ENCODE peak calls at places on chromosomes 3 and 15, in eight cellular contexts. S is amygdala; A is HFF-Myc; P is cardiac muscle cell; T is naive thymus-derived CD8-positive, alpha-beta T cell; N is iPS DF 6.9; E is HTR-8/SVneo; O is naive thymus-derived CD4-positive, alpha-beta T cell. B is an unnamed sample.

GRCh38 chr3:111919370-111920065 is 59.3 kb upstream of the ABHD10 start:
- DNase-seq in N (no peak), T (no peak), S (no peak), O (no peak), A (no peak), P (no peak), E (no peak), B (no peak)

GRCh38 chr3:178960191-178960590 is 111.4 kb downstream of the ZMAT3 start:
- DNase-seq in N (no peak), O (no peak), E (no peak), P (no peak), S (no peak), T (no peak), A (peak; percentile 36), B (no peak)

GRCh38 chr3:126208618-126209256 is 28.4 kb upstream of the ALDH1L1 start:
- DNase-seq in N (no peak), O (no peak), A (peak; percentile 91), S (peak; percentile 28), P (peak; percentile 93), E (peak; percentile 94), T (no peak), B (peak; percentile 51)

GRCh38 chr3:105806361-105806760 is 62.5 kb downstream of the CBLB start:
- DNase-seq in E (peak; percentile 42), O (no peak), T (peak; percentile 27), P (peak; percentile 55), A (no peak), N (no peak), S (no peak), B (no peak)

GRCh38 chr15:41891946-41892345 is 1.9 kb downstream of the SPTBN5 start:
- DNase-seq in T (no peak), E (no peak), P (no peak), O (no peak), A (no peak), N (no peak), S (no peak), B (no peak)

GRCh38 chr3:135215516-135215915 is 420.5 kb downstream of the EPHB1 start:
- DNase-seq in E (no peak), P (no peak), S (no peak), N (no peak), A (no peak), O (no peak), T (no peak), B (no peak)

GRCh38 chr15:62600376-62600775 is 435.3 kb upstream of the C2CD4B start:
- DNase-seq in N (no peak), P (peak; percentile 20), O (no peak), T (no peak), A (no peak), E (no peak), S (no peak), B (no peak)

GRCh38 chr3:143040264-143040879 is 39.0 kb downstream of the U2SURP start:
- DNase-seq in O (no peak), T (no peak), E (no peak), P (peak; percentile 54), A (no peak), N (no peak), S (no peak), B (no peak)

GRCh38 chr3:12177131-12177530 is 18.4 kb upstream of the TIMP4 start:
- DNase-seq in E (no peak), P (peak; percentile 54), S (no peak), N (no peak), A (no peak), O (no peak), T (no peak), B (no peak)

GRCh38 chr15:68112711-68113110 is 58.6 kb downstream of the PIAS1 start:
- DNase-seq in T (no peak), A (no peak), O (no peak), S (no peak), N (no peak), P (no peak), E (no peak), B (no peak)

GRCh38 chr3:169404491-169404890 is 259.0 kb downstream of the MECOM start:
- DNase-seq in E (no peak), A (no peak), O (no peak), T (no peak), P (peak; percentile 30), N (no peak), S (no peak), B (no peak)

GRCh38 chr3:137047240-137047639 is 89.5 kb downstream of the IL20RB start:
- DNase-seq in N (no peak), O (no peak), E (no peak), S (no peak), A (no peak), P (no peak), T (no peak), B (no peak)

GRCh38 chr3:172142074-172143059 is 103.0 kb downstream of the FNDC3B start:
- DNase-seq in O (no peak), P (peak; percentile 74), S (no peak), A (peak; percentile 76), N (no peak), E (no peak), T (no peak), B (peak; percentile 71)

GRCh38 chr3:112973325-112974177 is 1.4 kb downstream of the CD200R1 start:
- DNase-seq in S (no peak), E (no peak), P (no peak), A (no peak), T (peak; percentile 37), O (peak; percentile 44), N (no peak), B (no peak)

GRCh38 chr3:64595253-64595694 is 92.5 kb downstream of the ADAMTS9 start:
- DNase-seq in P (peak; percentile 96), O (no peak), S (no peak), A (no peak), E (no peak), N (no peak), T (no peak), B (no peak)

GRCh38 chr15:70053006-70053702 is 44.6 kb downstream of the TLE3 start:
- DNase-seq in P (no peak), O (no peak), E (no peak), N (no peak), T (no peak), S (peak; percentile 35), A (no peak), B (no peak)

GRCh38 chr3:184531580-184532290 is 29.9 kb upstream of the EPHB3 start:
- DNase-seq in A (no peak), E (no peak), T (no peak), S (no peak), O (no peak), P (peak; percentile 22), N (no peak), B (no peak)

GRCh38 chr3:5095879-5096278 is 26.2 kb upstream of the ARL8B start:
- DNase-seq in P (peak; percentile 69), O (no peak), N (peak; percentile 25), S (no peak), A (no peak), T (peak; percentile 7), E (no peak), B (no peak)

GRCh38 chr3:170410428-170411029 is 8.1 kb upstream of the CLDN11 start:
- DNase-seq in T (no peak), N (no peak), A (no peak), O (no peak), S (no peak), P (peak; percentile 47), E (peak; percentile 31), B (no peak)

GRCh38 chr15:90883526-90883931 is 775 bp upstream of the FES start:
- DNase-seq in N (no peak), T (no peak), S (no peak), A (no peak), P (no peak), E (no peak), O (no peak), B (no peak)

GRCh38 chr3:72533584-72534473 is 314.4 kb downstream of the SHQ1 start:
- DNase-seq in O (no peak), P (no peak), N (no peak), A (no peak), T (no peak), E (no peak), S (no peak), B (no peak)

GRCh38 chr15:55799287-55800212 is 56.6 kb upstream of the PRTG start:
- DNase-seq in E (peak; percentile 75), S (no peak), A (no peak), P (peak; percentile 76), N (peak; percentile 74), T (no peak), O (no peak), B (no peak)

GRCh38 chr3:38549082-38549481 is 52.9 kb downstream of the EXOG start:
- DNase-seq in P (no peak), N (no peak), A (no peak), E (no peak), S (no peak), T (no peak), O (no peak), B (no peak)

GRCh38 chr15:49610166-49610918 is 10.3 kb downstream of the FAM227B start:
- DNase-seq in N (no peak), P (peak; percentile 24), E (no peak), O (no peak), S (no peak), A (no peak), T (no peak), B (no peak)

GRCh38 chr3:23928525-23928924 is 11.6 kb downstream of the RPL15 start:
- DNase-seq in S (no peak), A (no peak), T (no peak), O (no peak), E (no peak), N (no peak), P (no peak), B (no peak)

GRCh38 chr15:53378096-53378620 is 381.3 kb downstream of the WDR72 start:
- DNase-seq in S (no peak), E (no peak), N (no peak), O (no peak), P (no peak), T (no peak), A (no peak), B (no peak)

GRCh38 chr3:169886671-169887070 is 16.9 kb upstream of the LRRC31 start:
- DNase-seq in S (peak; percentile 73), O (no peak), N (no peak), A (no peak), E (no peak), P (peak; percentile 87), T (no peak), B (no peak)

GRCh38 chr3:129606522-129607390 is at the start of gene PLXND1:
- DNase-seq in T (no peak), E (peak; percentile 75), N (no peak), O (no peak), P (peak; percentile 86), A (no peak), S (peak; percentile 46), B (no peak)

GRCh38 chr15:32990071-32990470 is 204.4 kb downstream of the FMN1 start:
- DNase-seq in T (no peak), P (peak; percentile 43), A (no peak), N (no peak), O (no peak), S (no peak), E (no peak), B (no peak)

GRCh38 chr3:171959532-171960044 is 79.8 kb upstream of the FNDC3B start:
- DNase-seq in P (no peak), E (no peak), T (no peak), S (no peak), A (no peak), O (no peak), N (no peak), B (no peak)

GRCh38 chr3:99499235-99499798 is 139.1 kb upstream of the COL8A1 start:
- DNase-seq in O (no peak), T (no peak), E (peak; percentile 45), P (peak; percentile 81), S (no peak), N (peak; percentile 27), A (peak; percentile 55), B (no peak)

GRCh38 chr15:78131295-78132021 is at the start of gene CIB2:
- DNase-seq in A (no peak), E (peak; percentile 77), N (no peak), S (peak; percentile 44), T (peak; percentile 71), P (peak; percentile 76), O (peak; percentile 70), B (no peak)

GRCh38 chr3:113096158-113096893 is 105.5 kb downstream of the GTPBP8 start:
- DNase-seq in E (no peak), P (peak; percentile 33), A (no peak), S (no peak), O (no peak), T (no peak), N (no peak), B (no peak)

GRCh38 chr3:44996556-44996969 is 20.5 kb downstream of the EXOSC7 start:
- DNase-seq in E (no peak), P (no peak), T (no peak), N (no peak), S (no peak), A (no peak), O (no peak), B (no peak)

B was measured in BJ.